ENCODE peak calls at places on chromosomes 12 and 14, in four cellular contexts. V is BE2C, B is neural progenitor cell, L is epithelial cell of esophagus. P is an unnamed sample.

GRCh38 chr14:105155071-105155651 is 13.4 kb downstream of the JAG2 start:
- DNase-seq in V (no peak), B (no peak), L (no peak), P (no peak)

GRCh38 chr12:96194901-96195844 is 998 bp downstream of the ELK3 start:
- DNase-seq in B (peak; percentile 56), L (peak; percentile 91), V (peak; percentile 52), P (no peak)

GRCh38 chr12:53065975-53066593 is 13.1 kb downstream of the SPRYD3 start:
- DNase-seq in B (peak; percentile 88), L (peak; percentile 74), V (peak; percentile 85), P (no peak)

GRCh38 chr14:44370727-44371126 is 136.4 kb downstream of the FSCB start:
- DNase-seq in V (no peak), L (no peak), B (no peak), P (no peak)

GRCh38 chr14:60760648-60761364 is 26.2 kb downstream of the MNAT1 start:
- DNase-seq in V (no peak), B (no peak), L (peak; percentile 79), P (no peak)

GRCh38 chr14:37819155-37820015 is 224.0 kb downstream of the TTC6 start:
- DNase-seq in B (no peak), L (peak; percentile 74), V (no peak), P (peak; percentile 16)

GRCh38 chr12:1776139-1776975 is 44.0 kb upstream of the LRTM2 start:
- DNase-seq in L (peak; percentile 93), B (peak; percentile 12), V (peak; percentile 50), P (peak; percentile 38)

GRCh38 chr12:67137256-67137655 is 131.9 kb upstream of the CAND1 start:
- DNase-seq in V (no peak), B (no peak), L (peak; percentile 86), P (no peak)

GRCh38 chr12:105947906-105948305 is 190.8 kb downstream of the NUAK1 start:
- DNase-seq in L (no peak), B (no peak), V (no peak), P (no peak)

GRCh38 chr14:66174453-66174891 is 311.7 kb upstream of the CCDC196 start:
- DNase-seq in V (no peak), B (no peak), L (no peak), P (no peak)

GRCh38 chr14:98144964-98145363 is 1127.0 kb downstream of the BCL11B start:
- DNase-seq in V (no peak), L (peak; percentile 42), B (no peak), P (no peak)

GRCh38 chr14:58749066-58749669 is 111.4 kb downstream of the DACT1 start:
- DNase-seq in L (peak; percentile 80), V (no peak), B (no peak), P (peak; percentile 79)

GRCh38 chr14:76985540-76986260 is 42.8 kb downstream of the IRF2BPL start:
- DNase-seq in L (no peak), B (peak; percentile 65), V (no peak), P (no peak)

GRCh38 chr14:50403433-50403832 is 6.8 kb upstream of the CDKL1 start:
- DNase-seq in L (no peak), V (no peak), B (peak; percentile 2), P (no peak)

GRCh38 chr12:26032719-26033241 is 74.3 kb downstream of the RASSF8 start:
- DNase-seq in L (peak; percentile 26), B (no peak), V (no peak), P (peak; percentile 34)

GRCh38 chr14:71675902-71676291 is 256.3 kb upstream of the RGS6 start:
- DNase-seq in B (no peak), V (no peak), L (peak; percentile 35), P (no peak)

GRCh38 chr12:72272731-72273498 is 745 bp downstream of the TRHDE start:
- DNase-seq in L (no peak), V (no peak), B (peak; percentile 56), P (no peak)

GRCh38 chr14:66610154-66610563 is 102.2 kb downstream of the GPHN start:
- DNase-seq in V (no peak), B (peak; percentile 6), L (peak; percentile 47), P (no peak)

GRCh38 chr12:109811624-109811995 is 21.6 kb downstream of the TRPV4 start:
- DNase-seq in L (no peak), V (no peak), B (no peak), P (no peak)

GRCh38 chr14:20327005-20327869 is 5.8 kb downstream of the CCNB1IP1 start:
- DNase-seq in L (peak; percentile 71), B (peak; percentile 65), V (peak; percentile 21), P (no peak)

GRCh38 chr14:65334765-65335411 is 77.6 kb upstream of the FUT8 start:
- DNase-seq in L (peak; percentile 59), V (no peak), B (peak; percentile 3), P (no peak)

GRCh38 chr12:29428630-29429029 is 47.7 kb upstream of the ERGIC2 start:
- DNase-seq in B (no peak), L (peak; percentile 95), V (no peak), P (peak; percentile 27)

GRCh38 chr14:75476274-75476995 is 45.8 kb upstream of the BATF start:
- DNase-seq in B (peak; percentile 74), L (no peak), V (no peak), P (no peak)

GRCh38 chr12:100789975-100790374 is 4.6 kb upstream of the ANO4 start:
- DNase-seq in L (no peak), V (no peak), B (no peak), P (no peak)

GRCh38 chr12:51538599-51538998 is 52.4 kb upstream of the SCN8A start:
- DNase-seq in B (no peak), L (no peak), V (no peak), P (no peak)

GRCh38 chr14:88554458-88555286 is at the start of gene PTPN21:
- DNase-seq in L (peak; percentile 77), V (peak; percentile 72), B (peak; percentile 90), P (no peak)

GRCh38 chr12:112252184-112252583 is 126.8 kb downstream of the TRAFD1 start:
- DNase-seq in L (peak; percentile 34), B (no peak), V (no peak), P (no peak)

GRCh38 chr12:20963762-20964161 is 153.3 kb downstream of the SLCO1B3 start:
- DNase-seq in V (no peak), B (no peak), L (no peak), P (no peak)

GRCh38 chr14:104893435-104894207 is 28.6 kb downstream of the CEP170B start:
- DNase-seq in L (no peak), V (peak; percentile 13), B (no peak), P (no peak)

GRCh38 chr12:4734625-4735196 is 14.5 kb downstream of the GALNT8 start:
- DNase-seq in V (no peak), B (no peak), L (no peak), P (no peak)

GRCh38 chr12:3247596-3248270 is 170.6 kb downstream of the TSPAN9 start:
- DNase-seq in B (no peak), L (no peak), V (peak; percentile 76), P (no peak)

GRCh38 chr12:105352940-105353635 is 22.6 kb downstream of the C12orf75 start:
- DNase-seq in B (peak; percentile 11), L (no peak), V (no peak), P (no peak)

GRCh38 chr14:51921026-51921425 is 60.6 kb downstream of the GNG2 start:
- DNase-seq in B (no peak), V (no peak), L (no peak), P (no peak)

GRCh38 chr14:85917631-85918030 is 387.7 kb downstream of the FLRT2 start:
- DNase-seq in L (no peak), B (no peak), V (no peak), P (no peak)

GRCh38 chr12:27081668-27082091 is 698 bp downstream of the C12orf71 start:
- DNase-seq in B (peak; percentile 21), L (peak; percentile 99), V (peak; percentile 12), P (no peak)

DNA sequence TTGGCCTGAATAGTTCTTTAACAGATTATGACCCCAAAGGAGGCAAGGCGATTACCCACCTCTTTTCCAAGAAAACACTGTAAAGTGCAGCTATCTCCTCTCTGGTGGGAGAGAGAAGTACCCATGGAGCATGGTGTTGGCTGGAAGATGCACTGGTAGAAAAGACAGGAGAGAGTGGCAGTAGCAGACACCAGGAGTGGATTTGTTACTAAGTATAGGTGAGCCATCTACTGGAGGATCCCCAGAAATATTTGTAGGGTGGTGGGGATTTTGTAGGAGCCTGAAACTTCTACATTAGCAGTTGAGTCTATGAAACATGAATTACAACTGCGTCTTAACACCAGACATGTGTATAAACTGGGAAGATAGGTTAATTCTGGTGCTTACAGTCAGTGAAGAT is 148.0 kb downstream of the SLC38A4 start:
- DNase-seq in B (no peak), V (no peak), L (peak; percentile 79), P (no peak)
- TF ChIP-seq CTCF in B (peak; percentile 42), V (peak; percentile 33), L (peak; percentile 55), P (peak; percentile 23)

DNA sequence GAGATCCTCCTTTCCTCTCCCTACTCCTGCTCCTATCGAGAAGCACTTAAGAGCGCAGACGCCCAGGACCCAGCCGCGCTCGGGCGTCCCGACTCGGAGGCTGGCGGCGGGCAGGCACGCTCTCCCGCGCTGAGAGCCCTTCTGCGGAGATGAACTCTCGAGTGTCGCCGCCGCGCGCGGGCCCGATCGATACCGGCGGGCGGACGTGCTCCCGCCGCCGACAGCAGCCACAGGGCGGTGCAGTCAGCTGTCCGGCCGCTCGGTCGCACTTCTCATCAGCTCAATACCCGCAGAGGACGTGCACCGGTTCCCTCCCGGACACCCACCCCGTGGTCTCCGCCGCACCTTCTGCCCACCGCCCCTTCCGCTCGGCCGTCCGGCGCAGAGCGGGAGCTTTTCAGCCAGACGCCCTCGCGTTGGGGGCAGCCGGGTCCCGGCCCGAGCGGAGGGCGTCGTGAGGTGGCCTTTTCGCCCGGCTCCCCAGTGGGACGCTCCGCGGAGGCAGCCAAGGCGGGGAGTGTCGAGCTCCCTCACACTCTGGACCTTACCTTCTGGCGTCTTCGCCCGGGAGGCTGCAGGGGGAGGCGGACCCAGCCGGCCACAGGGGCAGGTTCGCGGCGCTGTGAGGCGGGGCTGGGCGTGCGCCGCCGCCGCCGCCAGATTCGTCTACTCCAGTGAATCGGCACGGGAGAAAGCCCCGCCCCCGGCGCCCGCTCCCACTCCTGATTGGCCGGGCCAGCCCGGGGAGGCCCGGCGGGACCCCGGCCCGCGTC is 421 bp upstream of the INSM2 start:
- DNase-seq in B (peak; percentile 96), L (peak; percentile 76), V (peak; percentile 100), P (no peak)
- TF ChIP-seq CTCF in B (no peak), L (no peak), V (no peak), P (no peak)

DNA sequence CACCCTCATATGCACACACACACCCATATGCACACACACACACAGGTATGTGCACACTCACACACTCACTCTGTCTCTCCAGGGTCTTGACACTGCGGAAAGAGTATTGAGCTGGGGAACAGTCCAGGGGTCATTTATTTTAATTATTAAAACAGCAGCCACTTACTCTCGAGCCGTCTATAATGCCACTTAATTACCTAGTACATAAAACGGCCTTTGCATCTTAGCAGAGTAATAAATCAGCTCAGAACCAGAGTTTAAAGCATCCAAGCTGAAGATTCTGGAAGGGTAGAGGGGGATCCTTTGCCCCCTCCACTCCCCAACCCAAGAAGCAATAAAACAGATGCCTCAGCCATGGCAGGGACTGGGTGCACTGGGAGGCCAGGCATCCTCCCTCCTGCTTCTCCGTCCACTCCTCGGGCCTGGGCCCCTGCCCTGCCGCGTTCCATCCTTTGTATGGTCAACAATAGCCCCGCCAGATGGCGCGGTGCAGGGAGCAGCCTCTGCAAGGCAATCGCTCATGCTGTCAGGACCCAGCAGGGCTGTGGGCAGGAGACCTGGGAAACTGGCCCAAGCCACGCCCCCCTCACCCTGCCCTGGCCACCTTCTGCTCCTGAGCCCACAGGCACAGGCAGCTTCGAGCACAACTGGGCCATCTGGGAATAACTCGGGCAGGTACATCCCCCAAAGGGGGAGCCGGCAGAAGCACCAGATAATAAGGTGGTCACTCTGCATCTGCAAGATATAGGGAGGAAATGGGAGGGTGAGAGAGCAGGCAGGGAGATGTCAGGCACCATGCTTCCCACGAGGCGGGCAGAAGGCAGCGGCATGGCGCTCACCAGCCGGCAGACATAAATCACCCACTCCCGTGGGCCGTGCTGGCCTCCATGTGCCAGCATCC is 40.9 kb downstream of the CCDC85C start:
- DNase-seq in L (no peak), B (peak; percentile 97), V (peak; percentile 93), P (no peak)
- TF ChIP-seq CTCF in L (no peak), B (peak; percentile 51), V (peak; percentile 76), P (peak; percentile 20)

GRCh38 chr12:47883663-47884195 is 21.1 kb downstream of the VDR start:
- DNase-seq in V (no peak), B (no peak), L (no peak), P (no peak)
- TF ChIP-seq CTCF in V (no peak), B (no peak), L (no peak), P (no peak)

P was measured in BJ.